ENCODE peak calls at places on chromosomes 2 and 18, in seven cellular contexts. One of them, this sample, is unnamed.

GRCh38 chr2:113840463-113840975 is 49.4 kb upstream of the ACTR3 start:
- DNase-seq in MCF 10A: no peak
- DNase-seq in SW480: no peak
- DNase-seq in non-pigmented ciliary epithelial cell: no peak
- DNase-seq in LoVo: no peak
- DNase-seq in endodermal cell: no peak
- DNase-seq in astrocyte of the spinal cord: no peak
- DNase-seq in this sample: no peak

GRCh38 chr2:161321944-161322343 is 13.7 kb downstream of the PSMD14 start:
- DNase-seq in SW480: no peak
- DNase-seq in endodermal cell: no peak
- DNase-seq in non-pigmented ciliary epithelial cell: no peak
- DNase-seq in LoVo: no peak
- DNase-seq in MCF 10A: peak; percentile 13
- DNase-seq in astrocyte of the spinal cord: no peak
- DNase-seq in this sample: no peak

GRCh38 chr18:6281874-6282273 is 132.8 kb downstream of the L3MBTL4 start:
- DNase-seq in MCF 10A: no peak
- DNase-seq in endodermal cell: no peak
- DNase-seq in non-pigmented ciliary epithelial cell: no peak
- DNase-seq in astrocyte of the spinal cord: no peak
- DNase-seq in SW480: no peak
- DNase-seq in LoVo: no peak
- DNase-seq in this sample: no peak

GRCh38 chr2:160293401-160293911 is 93.4 kb upstream of the ITGB6 start:
- DNase-seq in SW480: no peak
- DNase-seq in MCF 10A: peak; percentile 81
- DNase-seq in endodermal cell: peak; percentile 49
- DNase-seq in non-pigmented ciliary epithelial cell: peak; percentile 88
- DNase-seq in LoVo: no peak
- DNase-seq in astrocyte of the spinal cord: peak; percentile 83
- DNase-seq in this sample: peak; percentile 89

GRCh38 chr18:59779979-59780378 is 82.8 kb upstream of the CCBE1 start:
- DNase-seq in LoVo: peak; percentile 20
- DNase-seq in endodermal cell: no peak
- DNase-seq in astrocyte of the spinal cord: peak; percentile 78
- DNase-seq in MCF 10A: peak; percentile 55
- DNase-seq in non-pigmented ciliary epithelial cell: peak; percentile 76
- DNase-seq in SW480: peak; percentile 11
- DNase-seq in this sample: peak; percentile 44

GRCh38 chr2:16626497-16626896 is 39.1 kb downstream of the CYRIA start:
- DNase-seq in MCF 10A: no peak
- DNase-seq in SW480: no peak
- DNase-seq in astrocyte of the spinal cord: peak; percentile 91
- DNase-seq in non-pigmented ciliary epithelial cell: no peak
- DNase-seq in endodermal cell: no peak
- DNase-seq in LoVo: no peak
- DNase-seq in this sample: no peak

GRCh38 chr2:151707857-151708256 is 26.4 kb downstream of the NEB start:
- DNase-seq in astrocyte of the spinal cord: no peak
- DNase-seq in LoVo: no peak
- DNase-seq in endodermal cell: no peak
- DNase-seq in SW480: no peak
- DNase-seq in non-pigmented ciliary epithelial cell: no peak
- DNase-seq in MCF 10A: no peak
- DNase-seq in this sample: no peak

GRCh38 chr2:64405476-64406406 is 48.2 kb upstream of the LGALSL start:
- DNase-seq in non-pigmented ciliary epithelial cell: no peak
- DNase-seq in LoVo: peak; percentile 33
- DNase-seq in MCF 10A: peak; percentile 65
- DNase-seq in endodermal cell: no peak
- DNase-seq in astrocyte of the spinal cord: peak; percentile 34
- DNase-seq in SW480: no peak
- DNase-seq in this sample: peak; percentile 87

GRCh38 chr2:27445155-27445554 is 3.0 kb downstream of the KRTCAP3 start:
- DNase-seq in non-pigmented ciliary epithelial cell: no peak
- DNase-seq in LoVo: no peak
- DNase-seq in endodermal cell: no peak
- DNase-seq in SW480: no peak
- DNase-seq in MCF 10A: no peak
- DNase-seq in astrocyte of the spinal cord: no peak
- DNase-seq in this sample: no peak

GRCh38 chr2:217852812-217853211 is 150.0 kb downstream of the TNS1 start:
- DNase-seq in SW480: no peak
- DNase-seq in LoVo: no peak
- DNase-seq in non-pigmented ciliary epithelial cell: no peak
- DNase-seq in astrocyte of the spinal cord: no peak
- DNase-seq in MCF 10A: no peak
- DNase-seq in endodermal cell: no peak
- DNase-seq in this sample: no peak

GRCh38 chr2:230921806-230922595 is 3.0 kb downstream of the GPR55 start:
- DNase-seq in astrocyte of the spinal cord: no peak
- DNase-seq in non-pigmented ciliary epithelial cell: no peak
- DNase-seq in SW480: no peak
- DNase-seq in LoVo: no peak
- DNase-seq in MCF 10A: no peak
- DNase-seq in endodermal cell: peak; percentile 39
- DNase-seq in this sample: no peak

GRCh38 chr2:242031481-242032019 is 162.0 kb downstream of the RTP5 start:
- DNase-seq in astrocyte of the spinal cord: peak; percentile 85
- DNase-seq in SW480: peak; percentile 87
- DNase-seq in MCF 10A: peak; percentile 46
- DNase-seq in non-pigmented ciliary epithelial cell: peak; percentile 73
- DNase-seq in LoVo: peak; percentile 22
- DNase-seq in endodermal cell: peak; percentile 34
- DNase-seq in this sample: peak; percentile 79

GRCh38 chr2:26039603-26040367 is 5.9 kb downstream of the RAB10 start:
- DNase-seq in endodermal cell: peak; percentile 16
- DNase-seq in astrocyte of the spinal cord: no peak
- DNase-seq in LoVo: no peak
- DNase-seq in MCF 10A: no peak
- DNase-seq in non-pigmented ciliary epithelial cell: no peak
- DNase-seq in SW480: no peak
- DNase-seq in this sample: no peak

GRCh38 chr2:69911985-69912563 is 2.8 kb upstream of the MXD1 start:
- DNase-seq in SW480: peak; percentile 80
- DNase-seq in LoVo: peak; percentile 79
- DNase-seq in MCF 10A: peak; percentile 71
- DNase-seq in astrocyte of the spinal cord: peak; percentile 60
- DNase-seq in endodermal cell: no peak
- DNase-seq in non-pigmented ciliary epithelial cell: no peak
- DNase-seq in this sample: no peak

GRCh38 chr2:52976132-52976949 is 791.3 kb upstream of the CHAC2 start:
- DNase-seq in non-pigmented ciliary epithelial cell: peak; percentile 1
- DNase-seq in astrocyte of the spinal cord: peak; percentile 32
- DNase-seq in endodermal cell: peak; percentile 83
- DNase-seq in SW480: peak; percentile 18
- DNase-seq in LoVo: peak; percentile 28
- DNase-seq in MCF 10A: peak; percentile 63
- DNase-seq in this sample: no peak

GRCh38 chr2:54520687-54521086 is 64.6 kb downstream of the SPTBN1 start:
- DNase-seq in astrocyte of the spinal cord: peak; percentile 93
- DNase-seq in LoVo: peak; percentile 54
- DNase-seq in non-pigmented ciliary epithelial cell: peak; percentile 82
- DNase-seq in endodermal cell: no peak
- DNase-seq in SW480: no peak
- DNase-seq in MCF 10A: peak; percentile 52
- DNase-seq in this sample: peak; percentile 95

GRCh38 chr2:215880970-215881369 is 132.4 kb downstream of the MREG start:
- DNase-seq in MCF 10A: no peak
- DNase-seq in SW480: peak; percentile 21
- DNase-seq in non-pigmented ciliary epithelial cell: no peak
- DNase-seq in endodermal cell: no peak
- DNase-seq in astrocyte of the spinal cord: no peak
- DNase-seq in LoVo: no peak
- DNase-seq in this sample: no peak

GRCh38 chr2:45652090-45653050 is 895 bp downstream of the PRKCE start:
- DNase-seq in non-pigmented ciliary epithelial cell: no peak
- DNase-seq in LoVo: no peak
- DNase-seq in astrocyte of the spinal cord: peak; percentile 53
- DNase-seq in SW480: no peak
- DNase-seq in endodermal cell: peak; percentile 74
- DNase-seq in MCF 10A: peak; percentile 28
- DNase-seq in this sample: no peak

GRCh38 chr2:164495491-164496223 is 125.6 kb downstream of the GRB14 start:
- DNase-seq in astrocyte of the spinal cord: peak; percentile 67
- DNase-seq in endodermal cell: peak; percentile 57
- DNase-seq in LoVo: no peak
- DNase-seq in non-pigmented ciliary epithelial cell: peak; percentile 20
- DNase-seq in MCF 10A: peak; percentile 63
- DNase-seq in SW480: peak; percentile 27
- DNase-seq in this sample: peak; percentile 31

GRCh38 chr18:68428666-68429065 is 286.2 kb downstream of the TMX3 start:
- DNase-seq in LoVo: no peak
- DNase-seq in endodermal cell: no peak
- DNase-seq in non-pigmented ciliary epithelial cell: no peak
- DNase-seq in SW480: no peak
- DNase-seq in astrocyte of the spinal cord: peak; percentile 41
- DNase-seq in MCF 10A: no peak
- DNase-seq in this sample: no peak